ENCODE peak calls at places on chromosome 6, in six cellular contexts. One of them, this sample, is unnamed.

GRCh38 chr6:41940759-41941279 is 789 bp downstream of the CCND3 start:
- DNase-seq in testis: peak
- DNase-seq in fibroblast of the aortic adventitia: no peak
- DNase-seq in B cell: peak
- DNase-seq in kidney: peak
- DNase-seq in esophagus muscularis mucosa: no peak
- DNase-seq in this sample: no peak

GRCh38 chr6:117425431-117426153 is at the start of gene ROS1:
- DNase-seq in testis: no peak
- DNase-seq in fibroblast of the aortic adventitia: no peak
- DNase-seq in B cell: no peak
- DNase-seq in kidney: no peak
- DNase-seq in esophagus muscularis mucosa: no peak
- DNase-seq in this sample: no peak

GRCh38 chr6:55892749-55893357 is 17.5 kb upstream of the BMP5 start:
- DNase-seq in testis: no peak
- DNase-seq in fibroblast of the aortic adventitia: no peak
- DNase-seq in B cell: no peak
- DNase-seq in kidney: no peak
- DNase-seq in esophagus muscularis mucosa: no peak
- DNase-seq in this sample: peak

GRCh38 chr6:21598662-21599061 is 5.1 kb downstream of the SOX4 start:
- DNase-seq in testis: no peak
- DNase-seq in fibroblast of the aortic adventitia: peak
- DNase-seq in B cell: no peak
- DNase-seq in kidney: no peak
- DNase-seq in esophagus muscularis mucosa: no peak
- DNase-seq in this sample: no peak

GRCh38 chr6:155224618-155225017 is 39.2 kb upstream of the CLDN20 start:
- DNase-seq in testis: no peak
- DNase-seq in fibroblast of the aortic adventitia: no peak
- DNase-seq in B cell: no peak
- DNase-seq in kidney: no peak
- DNase-seq in esophagus muscularis mucosa: no peak
- DNase-seq in this sample: peak

GRCh38 chr6:20126789-20127653 is 85.2 kb downstream of the MBOAT1 start:
- DNase-seq in testis: peak
- DNase-seq in fibroblast of the aortic adventitia: peak
- DNase-seq in B cell: peak
- DNase-seq in kidney: peak
- DNase-seq in esophagus muscularis mucosa: no peak
- DNase-seq in this sample: peak

GRCh38 chr6:169843110-169843509 is 91.7 kb downstream of the ERMARD start:
- DNase-seq in testis: no peak
- DNase-seq in fibroblast of the aortic adventitia: no peak
- DNase-seq in B cell: no peak
- DNase-seq in kidney: no peak
- DNase-seq in esophagus muscularis mucosa: no peak
- DNase-seq in this sample: no peak

GRCh38 chr6:45421700-45422540 is 44.2 kb upstream of the SUPT3H start:
- DNase-seq in testis: peak
- DNase-seq in fibroblast of the aortic adventitia: peak
- DNase-seq in B cell: peak
- DNase-seq in kidney: peak
- DNase-seq in esophagus muscularis mucosa: no peak
- DNase-seq in this sample: peak

GRCh38 chr6:90483116-90483839 is 103.6 kb downstream of the MAP3K7 start:
- DNase-seq in testis: no peak
- DNase-seq in fibroblast of the aortic adventitia: peak
- DNase-seq in B cell: no peak
- DNase-seq in kidney: no peak
- DNase-seq in esophagus muscularis mucosa: peak
- DNase-seq in this sample: peak

GRCh38 chr6:34274129-34274528 is 25.3 kb upstream of the SMIM29 start:
- DNase-seq in testis: no peak
- DNase-seq in fibroblast of the aortic adventitia: no peak
- DNase-seq in B cell: no peak
- DNase-seq in kidney: no peak
- DNase-seq in esophagus muscularis mucosa: no peak
- DNase-seq in this sample: no peak

GRCh38 chr6:88843040-88843439 is 120.4 kb downstream of the RNGTT start:
- DNase-seq in testis: no peak
- DNase-seq in fibroblast of the aortic adventitia: peak
- DNase-seq in B cell: no peak
- DNase-seq in kidney: no peak
- DNase-seq in esophagus muscularis mucosa: no peak
- DNase-seq in this sample: peak

GRCh38 chr6:13273931-13274706 is 54.2 kb downstream of the TBC1D7 start:
- DNase-seq in testis: peak
- DNase-seq in fibroblast of the aortic adventitia: no peak
- DNase-seq in B cell: peak
- DNase-seq in kidney: no peak
- DNase-seq in esophagus muscularis mucosa: no peak
- DNase-seq in this sample: no peak

GRCh38 chr6:21189721-21190120 is 403.8 kb upstream of the SOX4 start:
- DNase-seq in testis: no peak
- DNase-seq in fibroblast of the aortic adventitia: no peak
- DNase-seq in B cell: no peak
- DNase-seq in kidney: no peak
- DNase-seq in esophagus muscularis mucosa: no peak
- DNase-seq in this sample: no peak

GRCh38 chr6:42390228-42390934 is 61.3 kb downstream of the TRERF1 start:
- DNase-seq in testis: no peak
- DNase-seq in fibroblast of the aortic adventitia: no peak
- DNase-seq in B cell: no peak
- DNase-seq in kidney: no peak
- DNase-seq in esophagus muscularis mucosa: no peak
- DNase-seq in this sample: no peak

GRCh38 chr6:168609026-168609685 is 168.2 kb downstream of the SMOC2 start:
- DNase-seq in testis: no peak
- DNase-seq in fibroblast of the aortic adventitia: no peak
- DNase-seq in B cell: no peak
- DNase-seq in kidney: no peak
- DNase-seq in esophagus muscularis mucosa: no peak
- DNase-seq in this sample: no peak

GRCh38 chr6:90846824-90847223 is 260.0 kb upstream of the MAP3K7 start:
- DNase-seq in testis: no peak
- DNase-seq in fibroblast of the aortic adventitia: no peak
- DNase-seq in B cell: no peak
- DNase-seq in kidney: no peak
- DNase-seq in esophagus muscularis mucosa: no peak
- DNase-seq in this sample: no peak

GRCh38 chr6:13485923-13486557 is 1.4 kb downstream of the GFOD1 start:
- DNase-seq in testis: peak
- DNase-seq in fibroblast of the aortic adventitia: peak
- DNase-seq in B cell: peak
- DNase-seq in kidney: no peak
- DNase-seq in esophagus muscularis mucosa: no peak
- DNase-seq in this sample: peak

GRCh38 chr6:139436521-139437348 is 62.3 kb upstream of the CITED2 start:
- DNase-seq in testis: no peak
- DNase-seq in fibroblast of the aortic adventitia: no peak
- DNase-seq in B cell: no peak
- DNase-seq in kidney: no peak
- DNase-seq in esophagus muscularis mucosa: no peak
- DNase-seq in this sample: peak

GRCh38 chr6:11364971-11365397 is 132.5 kb upstream of the NEDD9 start:
- DNase-seq in testis: no peak
- DNase-seq in fibroblast of the aortic adventitia: no peak
- DNase-seq in B cell: no peak
- DNase-seq in kidney: no peak
- DNase-seq in esophagus muscularis mucosa: no peak
- DNase-seq in this sample: no peak

GRCh38 chr6:136920216-136920857 is 1.8 kb upstream of the SLC35D3 start:
- DNase-seq in testis: no peak
- DNase-seq in fibroblast of the aortic adventitia: no peak
- DNase-seq in B cell: peak
- DNase-seq in kidney: no peak
- DNase-seq in esophagus muscularis mucosa: peak
- DNase-seq in this sample: no peak

GRCh38 chr6:154012852-154013251 is 26.2 kb upstream of the OPRM1 start:
- DNase-seq in testis: no peak
- DNase-seq in fibroblast of the aortic adventitia: no peak
- DNase-seq in B cell: no peak
- DNase-seq in kidney: no peak
- DNase-seq in esophagus muscularis mucosa: no peak
- DNase-seq in this sample: no peak

GRCh38 chr6:28212510-28213212 is 12.4 kb upstream of the ZSCAN9 start:
- DNase-seq in testis: no peak
- DNase-seq in fibroblast of the aortic adventitia: peak
- DNase-seq in B cell: no peak
- DNase-seq in kidney: no peak
- DNase-seq in esophagus muscularis mucosa: no peak
- DNase-seq in this sample: peak

GRCh38 chr6:2526766-2527165 is 224.0 kb downstream of the MYLK4 start:
- DNase-seq in testis: no peak
- DNase-seq in fibroblast of the aortic adventitia: no peak
- DNase-seq in B cell: no peak
- DNase-seq in kidney: no peak
- DNase-seq in esophagus muscularis mucosa: no peak
- DNase-seq in this sample: no peak

GRCh38 chr6:61622601-61623000 is 663.4 kb downstream of the KHDRBS2 start:
- DNase-seq in testis: no peak
- DNase-seq in fibroblast of the aortic adventitia: no peak
- DNase-seq in B cell: no peak
- DNase-seq in kidney: no peak
- DNase-seq in esophagus muscularis mucosa: no peak
- DNase-seq in this sample: no peak

GRCh38 chr6:131828080-131828479 is 20.3 kb downstream of the ENPP1 start:
- DNase-seq in testis: no peak
- DNase-seq in fibroblast of the aortic adventitia: peak
- DNase-seq in B cell: no peak
- DNase-seq in kidney: no peak
- DNase-seq in esophagus muscularis mucosa: no peak
- DNase-seq in this sample: peak

GRCh38 chr6:106502534-106502933 is 126.8 kb downstream of the RTN4IP1 start:
- DNase-seq in testis: no peak
- DNase-seq in fibroblast of the aortic adventitia: no peak
- DNase-seq in B cell: no peak
- DNase-seq in kidney: no peak
- DNase-seq in esophagus muscularis mucosa: no peak
- DNase-seq in this sample: no peak

GRCh38 chr6:148598690-148599089 is 148.1 kb upstream of the UST start:
- DNase-seq in testis: no peak
- DNase-seq in fibroblast of the aortic adventitia: no peak
- DNase-seq in B cell: no peak
- DNase-seq in kidney: no peak
- DNase-seq in esophagus muscularis mucosa: no peak
- DNase-seq in this sample: no peak

GRCh38 chr6:21738180-21739094 is 144.9 kb downstream of the SOX4 start:
- DNase-seq in testis: no peak
- DNase-seq in fibroblast of the aortic adventitia: no peak
- DNase-seq in B cell: no peak
- DNase-seq in kidney: no peak
- DNase-seq in esophagus muscularis mucosa: peak
- DNase-seq in this sample: no peak